ENCODE peak calls at places on chromosomes 5 and 9, in eight cellular contexts. A is lower lobe of right lung, V is type B pancreatic cell, O is mucosa of descending colon, F is tibial nerve, N is A549, M is fibroblast of lung, U is GM12865. Z is an unnamed sample.

GRCh38 chr9:100427366-100428263 is 672 bp downstream of the MSANTD3 start:
- DNase-seq in F (peak), A (peak), N (peak), M (peak), U (peak), V (peak), O (peak), Z (peak)

GRCh38 chr9:23088932-23089364 is 642.3 kb downstream of the DMRTA1 start:
- DNase-seq in O (no peak), V (no peak), M (no peak), F (no peak), N (peak), A (no peak), U (peak), Z (no peak)

GRCh38 chr5:43425965-43426364 is 13.8 kb upstream of the CCL28 start:
- DNase-seq in N (peak), O (no peak), A (no peak), U (no peak), V (no peak), M (peak), F (no peak), Z (peak)

GRCh38 chr9:85743290-85744128 is 1.8 kb upstream of the AGTPBP1 start:
- DNase-seq in M (peak), U (no peak), N (peak), A (peak), O (peak), F (peak), V (no peak), Z (peak)

GRCh38 chr9:121871431-121872025 is 220.1 kb downstream of the DAB2IP start:
- DNase-seq in O (no peak), U (no peak), V (no peak), A (no peak), N (no peak), F (no peak), M (no peak), Z (peak)

GRCh38 chr9:95552814-95553546 is 36.2 kb upstream of the PTCH1 start:
- DNase-seq in N (no peak), V (no peak), U (no peak), O (no peak), F (peak), M (no peak), A (no peak), Z (no peak)

GRCh38 chr5:172451771-172452197 is 2.5 kb downstream of the SH3PXD2B start:
- DNase-seq in O (no peak), U (no peak), A (no peak), V (no peak), M (peak), N (peak), F (peak), Z (peak)

GRCh38 chr9:114388764-114389375 is 1.1 kb upstream of the AKNA start:
- DNase-seq in U (peak), F (no peak), V (no peak), A (peak), M (no peak), N (no peak), O (no peak), Z (no peak)

GRCh38 chr5:95761771-95762680 is 30.9 kb downstream of the RHOBTB3 start:
- DNase-seq in U (no peak), F (no peak), N (no peak), M (peak), V (no peak), O (no peak), A (no peak), Z (peak)

GRCh38 chr5:124824637-124825158 is 78.3 kb upstream of the ZNF608 start:
- DNase-seq in U (no peak), F (no peak), V (no peak), O (no peak), N (peak), M (peak), A (no peak), Z (no peak)

GRCh38 chr5:157870837-157871834 is 12.2 kb upstream of the CLINT1 start:
- DNase-seq in M (peak), N (peak), V (no peak), U (peak), F (no peak), A (no peak), O (no peak), Z (peak)
- TF ChIP-seq CTCF in M (no peak), N (peak), V (no peak), U (no peak), F (no peak), A (no peak), O (no peak), Z (no peak)

DNA sequence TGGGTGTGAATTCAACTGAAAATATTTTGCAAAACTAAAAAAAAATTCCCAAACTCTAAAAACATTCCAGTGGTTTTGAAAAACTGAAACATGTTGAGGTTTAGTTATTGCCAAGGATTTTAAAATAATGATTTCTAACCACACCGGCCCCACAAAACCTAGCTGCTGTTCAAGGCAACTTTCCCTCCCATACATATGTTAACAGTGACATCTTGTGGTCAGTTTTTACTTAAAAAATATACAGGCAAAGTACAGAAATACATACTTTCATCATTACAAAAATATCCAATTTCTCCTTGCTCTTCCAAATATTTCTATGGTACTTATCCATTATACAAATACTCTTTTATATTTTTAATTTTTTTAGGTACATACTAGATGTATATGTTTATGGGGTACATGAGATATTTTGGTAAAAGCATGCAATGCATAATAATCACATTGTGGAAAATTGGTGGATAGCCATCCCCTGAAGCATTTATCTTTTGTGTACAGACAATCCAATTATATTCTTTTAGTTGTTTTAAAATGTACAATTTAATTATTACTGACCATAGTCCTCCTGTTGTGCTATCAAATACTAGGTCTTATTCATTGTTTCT is 34.4 kb upstream of the MRPS30 start:
- DNase-seq in O (no peak), U (peak), F (no peak), V (no peak), N (peak), M (peak), A (no peak), Z (peak)
- TF ChIP-seq CTCF in O (no peak), U (peak), F (peak), V (peak), N (peak), M (peak), A (peak), Z (peak)

GRCh38 chr9:6049798-6050197 is 34.4 kb upstream of the RANBP6 start:
- DNase-seq in O (no peak), A (no peak), V (no peak), U (peak), N (peak), M (no peak), F (no peak), Z (peak)
- TF ChIP-seq CTCF in O (no peak), A (peak), V (peak), U (peak), N (peak), M (peak), F (no peak), Z (peak)

GRCh38 chr5:38551020-38552017 is 5.1 kb downstream of the LIFR start:
- DNase-seq in U (no peak), N (peak), O (no peak), V (no peak), A (no peak), M (peak), F (no peak), Z (peak)
- TF ChIP-seq CTCF in U (peak), N (peak), O (no peak), V (peak), A (peak), M (peak), F (peak), Z (peak)

GRCh38 chr9:137771580-137771979 is 106.0 kb upstream of the CACNA1B start:
- DNase-seq in A (no peak), N (no peak), O (no peak), U (no peak), F (no peak), M (no peak), V (no peak), Z (no peak)

GRCh38 chr9:137774775-137775386 is 102.7 kb upstream of the CACNA1B start:
- DNase-seq in O (no peak), N (no peak), U (no peak), A (no peak), F (no peak), M (no peak), V (no peak), Z (no peak)

GRCh38 chr9:137776306-137776995 is 101.1 kb upstream of the CACNA1B start:
- DNase-seq in F (no peak), V (no peak), A (no peak), N (no peak), O (no peak), M (no peak), U (no peak), Z (no peak)

GRCh38 chr9:137777761-137778160 is 99.8 kb upstream of the CACNA1B start:
- DNase-seq in A (no peak), N (no peak), U (no peak), F (no peak), O (no peak), V (no peak), M (no peak), Z (no peak)

GRCh38 chr9:137772281-137772873 is 105.2 kb upstream of the CACNA1B start:
- DNase-seq in M (no peak), F (no peak), A (no peak), U (peak), V (no peak), O (no peak), N (peak), Z (no peak)
- TF ChIP-seq CTCF in M (no peak), F (no peak), A (no peak), U (peak), V (peak), O (no peak), N (peak), Z (no peak)

DNA sequence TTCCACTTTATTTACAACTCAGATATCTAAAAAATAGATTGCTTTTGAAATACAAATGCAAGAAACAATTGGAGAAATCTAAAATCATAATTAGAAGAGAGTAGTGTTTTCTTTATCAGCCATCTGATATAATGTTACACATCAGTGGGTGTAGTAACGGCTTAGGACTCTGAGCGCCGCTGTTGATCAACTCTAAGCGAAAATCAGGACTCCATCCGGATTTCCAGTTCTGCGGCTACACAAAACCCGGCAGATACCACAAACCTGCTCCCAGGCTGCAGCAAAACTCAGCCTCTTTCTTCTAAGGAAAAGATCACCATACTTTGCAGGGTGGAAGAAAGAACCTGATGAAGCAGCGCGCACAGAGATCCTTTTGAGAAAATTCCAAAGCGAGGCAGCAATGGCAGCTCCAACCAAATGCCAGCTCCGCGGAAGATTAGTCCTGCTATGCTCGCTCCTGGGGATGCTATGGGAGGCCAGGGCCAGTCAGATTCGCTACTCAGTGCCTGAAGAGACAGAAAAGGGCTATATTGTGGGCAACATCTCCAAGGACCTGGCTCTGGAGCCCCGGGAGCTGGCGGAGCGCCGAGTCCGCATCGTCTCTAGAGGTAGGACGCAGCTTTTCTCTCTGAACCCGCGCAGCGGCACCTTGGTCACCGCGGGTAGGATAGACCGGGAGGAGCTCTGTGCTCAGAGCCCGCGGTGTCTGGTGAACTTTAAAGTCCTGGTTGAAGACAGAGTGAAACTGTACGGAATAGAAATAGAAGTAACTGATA is at the start of gene PCDHGA9:
- DNase-seq in V (peak), O (no peak), F (no peak), U (no peak), M (peak), A (no peak), N (no peak), Z (no peak)
- TF ChIP-seq CTCF in V (peak), O (no peak), F (no peak), U (peak), M (peak), A (peak), N (no peak), Z (peak)

GRCh38 chr9:69785757-69786156 is 25.9 kb upstream of the PTAR1 start:
- DNase-seq in M (peak), V (no peak), F (no peak), A (no peak), U (no peak), O (no peak), N (peak), Z (peak)
- TF ChIP-seq CTCF in M (peak), V (no peak), F (no peak), A (no peak), U (no peak), O (no peak), N (no peak), Z (peak)

Z was measured in HFFc6.